ENCODE peak calls at places on chromosomes 6 and 20, in ten cellular contexts. I is LNCaP clone FGC, R is fibroblast of lung, D is astrocyte, O is heart left ventricle, M is mucosa of descending colon, U is fibroblast of mammary gland, T is uterus, P is left ventricle myocardium inferior, S is astrocyte of the spinal cord. N is an unnamed sample.

GRCh38 chr6:19320066-19320465 is 517.1 kb upstream of the ID4 start:
- DNase-seq in S (no peak), D (no peak), M (no peak), O (no peak), I (no peak), R (no peak), P (no peak), U (no peak), T (no peak), N (no peak)

GRCh38 chr20:21104466-21104761 is 1.7 kb downstream of the LINC00237 start:
- DNase-seq in O (no peak), S (no peak), I (no peak), T (no peak), D (no peak), P (no peak), R (no peak), M (no peak), U (no peak), N (no peak)

GRCh38 chr6:57147955-57148858 is 23.9 kb upstream of the BAG2 start:
- DNase-seq in D (peak), S (no peak), R (peak), I (no peak), P (no peak), T (no peak), M (no peak), O (no peak), U (no peak), N (no peak)

GRCh38 chr20:36408219-36408618 is 102.1 kb downstream of the DLGAP4 start:
- DNase-seq in D (no peak), I (peak), P (no peak), S (no peak), T (no peak), M (peak), U (peak), O (no peak), R (no peak), N (no peak)

GRCh38 chr6:116244284-116244683 is 9.6 kb downstream of the TSPYL4 start:
- DNase-seq in S (no peak), R (no peak), P (no peak), O (no peak), D (no peak), I (peak), U (no peak), M (no peak), T (no peak), N (no peak)

GRCh38 chr20:57092900-57093238 is 173.6 kb downstream of the BMP7 start:
- DNase-seq in P (no peak), O (no peak), T (no peak), I (no peak), R (no peak), D (no peak), M (no peak), U (no peak), S (no peak), N (no peak)

GRCh38 chr6:41170547-41171160 is 7.7 kb upstream of the TREM2 start:
- DNase-seq in R (no peak), M (no peak), O (no peak), D (no peak), T (no peak), P (no peak), I (no peak), S (no peak), U (no peak), N (no peak)

GRCh38 chr6:3731700-3732099 is 19.8 kb downstream of the PXDC1 start:
- DNase-seq in T (no peak), M (no peak), R (no peak), I (no peak), O (no peak), S (no peak), P (no peak), U (no peak), D (no peak), N (no peak)

GRCh38 chr6:86856937-86857563 is 80.3 kb upstream of the HTR1E start:
- DNase-seq in I (peak), D (peak), T (no peak), M (no peak), P (no peak), O (no peak), U (peak), S (peak), R (peak), N (no peak)

GRCh38 chr6:113858067-113858604 is 991 bp downstream of the MARCKS start:
- DNase-seq in D (peak), U (peak), P (peak), S (peak), I (no peak), T (peak), R (peak), O (peak), M (peak), N (no peak)

GRCh38 chr6:104603108-104603745 is 256.5 kb downstream of the HACE1 start:
- DNase-seq in R (no peak), D (peak), I (no peak), U (no peak), M (no peak), P (no peak), T (no peak), O (no peak), S (no peak), N (no peak)

GRCh38 chr20:40954521-40955165 is 74.0 kb upstream of the TOP1 start:
- DNase-seq in T (no peak), S (no peak), P (no peak), D (no peak), R (no peak), O (no peak), I (no peak), U (no peak), M (no peak), N (no peak)

DNA sequence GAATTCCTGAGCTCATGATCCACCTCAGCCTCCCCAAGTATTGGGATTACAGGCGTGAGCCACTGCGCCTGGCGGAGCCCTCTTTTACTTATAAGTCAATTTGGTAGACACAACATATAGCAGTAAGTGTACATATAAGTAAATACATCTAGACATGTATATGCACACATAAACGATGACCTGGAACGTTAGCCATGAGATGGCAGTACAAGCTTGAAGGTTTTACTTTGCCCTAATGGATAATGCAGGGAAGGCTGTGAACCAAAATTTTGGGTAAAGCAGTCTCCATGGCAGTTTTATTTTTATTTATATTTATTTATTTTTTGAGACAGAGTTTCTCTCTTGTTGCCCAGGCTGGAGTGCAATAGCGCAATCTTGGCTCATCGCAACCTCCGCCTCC is 2.4 kb upstream of the GNMT start:
- DNase-seq in T (no peak), S (no peak), R (no peak), M (no peak), O (no peak), P (no peak), U (peak), I (no peak), D (no peak), N (no peak)
- TF ChIP-seq CTCF in T (no peak), S (no peak), R (no peak), M (no peak), O (no peak), P (no peak), U (no peak), I (no peak), D (no peak), N (no peak)

GRCh38 chr6:99426454-99426762 is 1.3 kb upstream of the PNISR start:
- DNase-seq in O (no peak), D (peak), T (no peak), P (no peak), U (peak), M (no peak), R (peak), S (no peak), I (no peak), N (no peak)
- H3K4me3 ChIP-seq in O (peak), D (peak), T (peak), P (peak), U (peak), M (peak), R (peak), S (peak), I (peak), N (peak)

GRCh38 chr20:50281831-50282591 is 91.4 kb downstream of the CEBPB start:
- DNase-seq in S (no peak), M (peak), O (no peak), P (no peak), U (no peak), I (no peak), D (no peak), R (no peak), T (no peak), N (no peak)
- TF ChIP-seq CTCF in S (no peak), M (no peak), O (no peak), P (no peak), U (no peak), I (no peak), D (no peak), R (peak), T (no peak), N (no peak)

GRCh38 chr20:22583773-22584629 is at the start of gene FOXA2:
- DNase-seq in T (no peak), R (no peak), D (no peak), O (no peak), M (peak), I (no peak), S (peak), U (no peak), P (no peak), N (no peak)
- H3K4me3 ChIP-seq in T (no peak), R (no peak), D (no peak), O (no peak), M (peak), I (no peak), S (no peak), U (no peak), P (peak), N (no peak)